ENCODE peak calls at places on chromosomes 3 and 15, in nine cellular contexts. One of them, this sample, is unnamed.

GRCh38 chr3:52871761-52872160 is 25.6 kb downstream of the STIMATE start:
- DNase-seq in kidney tubule cell: no peak
- DNase-seq in WTC11: no peak
- DNase-seq in OCI-M1: no peak
- DNase-seq in stimulated activated CD8-positive, alpha-beta memory T cell treated with anti-CD3 and anti-CD28 coated beads, Interleukin-4, amount 100 ng/mL, for 24 hours: no peak
- DNase-seq in endothelial cell: no peak
- DNase-seq in activated CD4-positive, alpha-beta T cell treated with anti-CD3 and anti-CD28 coated beads for 1 hour: no peak
- DNase-seq in fibroblast of lung: no peak
- DNase-seq in A549: no peak
- DNase-seq in this sample: no peak

GRCh38 chr15:61994216-61994615 is 66.0 kb downstream of the VPS13C start:
- DNase-seq in endothelial cell: no peak
- DNase-seq in OCI-M1: no peak
- DNase-seq in fibroblast of lung: peak
- DNase-seq in activated CD4-positive, alpha-beta T cell treated with anti-CD3 and anti-CD28 coated beads for 1 hour: no peak
- DNase-seq in stimulated activated CD8-positive, alpha-beta memory T cell treated with anti-CD3 and anti-CD28 coated beads, Interleukin-4, amount 100 ng/mL, for 24 hours: no peak
- DNase-seq in kidney tubule cell: peak
- DNase-seq in A549: no peak
- DNase-seq in WTC11: no peak
- DNase-seq in this sample: no peak

GRCh38 chr15:72463702-72464101 is 10.4 kb upstream of the ARIH1 start:
- DNase-seq in stimulated activated CD8-positive, alpha-beta memory T cell treated with anti-CD3 and anti-CD28 coated beads, Interleukin-4, amount 100 ng/mL, for 24 hours: no peak
- DNase-seq in endothelial cell: no peak
- DNase-seq in fibroblast of lung: no peak
- DNase-seq in WTC11: no peak
- DNase-seq in kidney tubule cell: no peak
- DNase-seq in OCI-M1: no peak
- DNase-seq in A549: no peak
- DNase-seq in activated CD4-positive, alpha-beta T cell treated with anti-CD3 and anti-CD28 coated beads for 1 hour: no peak
- DNase-seq in this sample: no peak

GRCh38 chr15:93997071-93997658 is 234.2 kb upstream of the MCTP2 start:
- DNase-seq in WTC11: no peak
- DNase-seq in A549: peak
- DNase-seq in fibroblast of lung: no peak
- DNase-seq in kidney tubule cell: peak
- DNase-seq in OCI-M1: peak
- DNase-seq in endothelial cell: peak
- DNase-seq in activated CD4-positive, alpha-beta T cell treated with anti-CD3 and anti-CD28 coated beads for 1 hour: no peak
- DNase-seq in stimulated activated CD8-positive, alpha-beta memory T cell treated with anti-CD3 and anti-CD28 coated beads, Interleukin-4, amount 100 ng/mL, for 24 hours: no peak
- DNase-seq in this sample: no peak

GRCh38 chr15:39462691-39463090 is 118.2 kb upstream of the THBS1 start:
- DNase-seq in WTC11: no peak
- DNase-seq in kidney tubule cell: peak
- DNase-seq in activated CD4-positive, alpha-beta T cell treated with anti-CD3 and anti-CD28 coated beads for 1 hour: no peak
- DNase-seq in A549: no peak
- DNase-seq in OCI-M1: no peak
- DNase-seq in fibroblast of lung: peak
- DNase-seq in endothelial cell: no peak
- DNase-seq in stimulated activated CD8-positive, alpha-beta memory T cell treated with anti-CD3 and anti-CD28 coated beads, Interleukin-4, amount 100 ng/mL, for 24 hours: no peak
- DNase-seq in this sample: no peak

GRCh38 chr3:38397320-38397719 is 50.7 kb downstream of the XYLB start:
- DNase-seq in WTC11: peak
- DNase-seq in A549: no peak
- DNase-seq in fibroblast of lung: peak
- DNase-seq in kidney tubule cell: peak
- DNase-seq in endothelial cell: peak
- DNase-seq in stimulated activated CD8-positive, alpha-beta memory T cell treated with anti-CD3 and anti-CD28 coated beads, Interleukin-4, amount 100 ng/mL, for 24 hours: no peak
- DNase-seq in OCI-M1: no peak
- DNase-seq in activated CD4-positive, alpha-beta T cell treated with anti-CD3 and anti-CD28 coated beads for 1 hour: no peak
- DNase-seq in this sample: no peak

GRCh38 chr3:160778480-160778879 is 22.4 kb downstream of the PPM1L start:
- DNase-seq in fibroblast of lung: peak
- DNase-seq in kidney tubule cell: no peak
- DNase-seq in stimulated activated CD8-positive, alpha-beta memory T cell treated with anti-CD3 and anti-CD28 coated beads, Interleukin-4, amount 100 ng/mL, for 24 hours: no peak
- DNase-seq in activated CD4-positive, alpha-beta T cell treated with anti-CD3 and anti-CD28 coated beads for 1 hour: no peak
- DNase-seq in OCI-M1: no peak
- DNase-seq in A549: no peak
- DNase-seq in endothelial cell: no peak
- DNase-seq in WTC11: no peak
- DNase-seq in this sample: no peak

GRCh38 chr3:134055661-134056060 is 25.9 kb upstream of the SLCO2A1 start:
- DNase-seq in endothelial cell: no peak
- DNase-seq in activated CD4-positive, alpha-beta T cell treated with anti-CD3 and anti-CD28 coated beads for 1 hour: no peak
- DNase-seq in A549: no peak
- DNase-seq in fibroblast of lung: no peak
- DNase-seq in kidney tubule cell: no peak
- DNase-seq in WTC11: no peak
- DNase-seq in stimulated activated CD8-positive, alpha-beta memory T cell treated with anti-CD3 and anti-CD28 coated beads, Interleukin-4, amount 100 ng/mL, for 24 hours: no peak
- DNase-seq in OCI-M1: no peak
- DNase-seq in this sample: no peak

GRCh38 chr15:62472616-62473299 is 307.7 kb upstream of the C2CD4B start:
- DNase-seq in kidney tubule cell: peak
- DNase-seq in fibroblast of lung: no peak
- DNase-seq in WTC11: no peak
- DNase-seq in stimulated activated CD8-positive, alpha-beta memory T cell treated with anti-CD3 and anti-CD28 coated beads, Interleukin-4, amount 100 ng/mL, for 24 hours: no peak
- DNase-seq in endothelial cell: peak
- DNase-seq in A549: no peak
- DNase-seq in OCI-M1: peak
- DNase-seq in activated CD4-positive, alpha-beta T cell treated with anti-CD3 and anti-CD28 coated beads for 1 hour: no peak
- DNase-seq in this sample: no peak

GRCh38 chr3:9067352-9067975 is 104.2 kb upstream of the RAD18 start:
- DNase-seq in kidney tubule cell: peak
- DNase-seq in WTC11: peak
- DNase-seq in OCI-M1: peak
- DNase-seq in endothelial cell: peak
- DNase-seq in A549: peak
- DNase-seq in activated CD4-positive, alpha-beta T cell treated with anti-CD3 and anti-CD28 coated beads for 1 hour: no peak
- DNase-seq in fibroblast of lung: peak
- DNase-seq in stimulated activated CD8-positive, alpha-beta memory T cell treated with anti-CD3 and anti-CD28 coated beads, Interleukin-4, amount 100 ng/mL, for 24 hours: no peak
- DNase-seq in this sample: no peak

GRCh38 chr3:149604125-149604851 is 53.5 kb downstream of the WWTR1 start:
- DNase-seq in kidney tubule cell: peak
- DNase-seq in stimulated activated CD8-positive, alpha-beta memory T cell treated with anti-CD3 and anti-CD28 coated beads, Interleukin-4, amount 100 ng/mL, for 24 hours: no peak
- DNase-seq in activated CD4-positive, alpha-beta T cell treated with anti-CD3 and anti-CD28 coated beads for 1 hour: no peak
- DNase-seq in OCI-M1: no peak
- DNase-seq in WTC11: peak
- DNase-seq in fibroblast of lung: peak
- DNase-seq in A549: no peak
- DNase-seq in endothelial cell: no peak
- DNase-seq in this sample: no peak

GRCh38 chr3:195165790-195166189 is 105.2 kb downstream of the XXYLT1 start:
- DNase-seq in A549: no peak
- DNase-seq in kidney tubule cell: no peak
- DNase-seq in stimulated activated CD8-positive, alpha-beta memory T cell treated with anti-CD3 and anti-CD28 coated beads, Interleukin-4, amount 100 ng/mL, for 24 hours: no peak
- DNase-seq in activated CD4-positive, alpha-beta T cell treated with anti-CD3 and anti-CD28 coated beads for 1 hour: no peak
- DNase-seq in fibroblast of lung: no peak
- DNase-seq in OCI-M1: no peak
- DNase-seq in WTC11: no peak
- DNase-seq in endothelial cell: no peak
- DNase-seq in this sample: no peak

GRCh38 chr15:76098685-76099084 is 38.9 kb downstream of the TMEM266 start:
- DNase-seq in A549: no peak
- DNase-seq in endothelial cell: no peak
- DNase-seq in fibroblast of lung: no peak
- DNase-seq in kidney tubule cell: no peak
- DNase-seq in OCI-M1: no peak
- DNase-seq in activated CD4-positive, alpha-beta T cell treated with anti-CD3 and anti-CD28 coated beads for 1 hour: no peak
- DNase-seq in stimulated activated CD8-positive, alpha-beta memory T cell treated with anti-CD3 and anti-CD28 coated beads, Interleukin-4, amount 100 ng/mL, for 24 hours: no peak
- DNase-seq in WTC11: no peak
- DNase-seq in this sample: no peak

GRCh38 chr3:66153961-66154923 is 66.6 kb upstream of the SLC25A26 start:
- DNase-seq in stimulated activated CD8-positive, alpha-beta memory T cell treated with anti-CD3 and anti-CD28 coated beads, Interleukin-4, amount 100 ng/mL, for 24 hours: no peak
- DNase-seq in OCI-M1: no peak
- DNase-seq in WTC11: no peak
- DNase-seq in fibroblast of lung: peak
- DNase-seq in kidney tubule cell: peak
- DNase-seq in endothelial cell: no peak
- DNase-seq in A549: no peak
- DNase-seq in activated CD4-positive, alpha-beta T cell treated with anti-CD3 and anti-CD28 coated beads for 1 hour: no peak
- DNase-seq in this sample: no peak

GRCh38 chr3:147963711-147964110 is 554.5 kb downstream of the ZIC1 start:
- DNase-seq in kidney tubule cell: no peak
- DNase-seq in WTC11: no peak
- DNase-seq in fibroblast of lung: no peak
- DNase-seq in A549: no peak
- DNase-seq in OCI-M1: no peak
- DNase-seq in activated CD4-positive, alpha-beta T cell treated with anti-CD3 and anti-CD28 coated beads for 1 hour: no peak
- DNase-seq in endothelial cell: no peak
- DNase-seq in stimulated activated CD8-positive, alpha-beta memory T cell treated with anti-CD3 and anti-CD28 coated beads, Interleukin-4, amount 100 ng/mL, for 24 hours: no peak
- DNase-seq in this sample: no peak

GRCh38 chr15:38130200-38130567 is 122.5 kb upstream of the SPRED1 start:
- DNase-seq in kidney tubule cell: no peak
- DNase-seq in activated CD4-positive, alpha-beta T cell treated with anti-CD3 and anti-CD28 coated beads for 1 hour: no peak
- DNase-seq in A549: no peak
- DNase-seq in fibroblast of lung: no peak
- DNase-seq in WTC11: no peak
- DNase-seq in OCI-M1: no peak
- DNase-seq in stimulated activated CD8-positive, alpha-beta memory T cell treated with anti-CD3 and anti-CD28 coated beads, Interleukin-4, amount 100 ng/mL, for 24 hours: no peak
- DNase-seq in endothelial cell: no peak
- DNase-seq in this sample: no peak

GRCh38 chr3:129018751-129019150 is 17.6 kb downstream of the EFCC1 start:
- DNase-seq in activated CD4-positive, alpha-beta T cell treated with anti-CD3 and anti-CD28 coated beads for 1 hour: no peak
- DNase-seq in A549: no peak
- DNase-seq in OCI-M1: no peak
- DNase-seq in kidney tubule cell: no peak
- DNase-seq in stimulated activated CD8-positive, alpha-beta memory T cell treated with anti-CD3 and anti-CD28 coated beads, Interleukin-4, amount 100 ng/mL, for 24 hours: no peak
- DNase-seq in endothelial cell: no peak
- DNase-seq in fibroblast of lung: no peak
- DNase-seq in WTC11: no peak
- DNase-seq in this sample: no peak

GRCh38 chr15:55993804-55994539 is 560 bp upstream of the NEDD4 start:
- DNase-seq in activated CD4-positive, alpha-beta T cell treated with anti-CD3 and anti-CD28 coated beads for 1 hour: no peak
- DNase-seq in stimulated activated CD8-positive, alpha-beta memory T cell treated with anti-CD3 and anti-CD28 coated beads, Interleukin-4, amount 100 ng/mL, for 24 hours: no peak
- DNase-seq in WTC11: peak
- DNase-seq in fibroblast of lung: peak
- DNase-seq in A549: peak
- DNase-seq in OCI-M1: peak
- DNase-seq in kidney tubule cell: peak
- DNase-seq in endothelial cell: no peak
- DNase-seq in this sample: no peak

GRCh38 chr3:50254577-50255250 is 14.2 kb upstream of the SEMA3B start:
- DNase-seq in OCI-M1: no peak
- DNase-seq in activated CD4-positive, alpha-beta T cell treated with anti-CD3 and anti-CD28 coated beads for 1 hour: no peak
- DNase-seq in A549: no peak
- DNase-seq in WTC11: no peak
- DNase-seq in fibroblast of lung: peak
- DNase-seq in kidney tubule cell: no peak
- DNase-seq in stimulated activated CD8-positive, alpha-beta memory T cell treated with anti-CD3 and anti-CD28 coated beads, Interleukin-4, amount 100 ng/mL, for 24 hours: no peak
- DNase-seq in endothelial cell: peak
- DNase-seq in this sample: no peak

GRCh38 chr3:49388416-49388815 is 23.4 kb downstream of the RHOA start:
- DNase-seq in activated CD4-positive, alpha-beta T cell treated with anti-CD3 and anti-CD28 coated beads for 1 hour: no peak
- DNase-seq in A549: no peak
- DNase-seq in WTC11: no peak
- DNase-seq in fibroblast of lung: peak
- DNase-seq in kidney tubule cell: peak
- DNase-seq in stimulated activated CD8-positive, alpha-beta memory T cell treated with anti-CD3 and anti-CD28 coated beads, Interleukin-4, amount 100 ng/mL, for 24 hours: no peak
- DNase-seq in endothelial cell: no peak
- DNase-seq in OCI-M1: no peak
- DNase-seq in this sample: no peak

GRCh38 chr15:67548862-67549651 is 6.6 kb downstream of the MAP2K5 start:
- DNase-seq in activated CD4-positive, alpha-beta T cell treated with anti-CD3 and anti-CD28 coated beads for 1 hour: no peak
- DNase-seq in endothelial cell: no peak
- DNase-seq in WTC11: peak
- DNase-seq in fibroblast of lung: peak
- DNase-seq in A549: no peak
- DNase-seq in stimulated activated CD8-positive, alpha-beta memory T cell treated with anti-CD3 and anti-CD28 coated beads, Interleukin-4, amount 100 ng/mL, for 24 hours: no peak
- DNase-seq in OCI-M1: no peak
- DNase-seq in kidney tubule cell: no peak
- DNase-seq in this sample: no peak

This sample was measured in natural killer cell.